ENCODE peak calls at places on chromosomes 7 and 10, in five cellular contexts. Z is NCI-H1092, H is lung, U is pons, K is fibroblast of the conjunctiva. O is an unnamed sample.

GRCh38 chr10:88417337-88417736 is 165.8 kb downstream of the RNLS start:
- DNase-seq in Z (no peak), H (no peak), U (no peak), K (no peak), O (no peak)

GRCh38 chr10:35217458-35217857 is 90.8 kb downstream of the CREM start:
- DNase-seq in Z (peak; percentile 26), H (peak; percentile 56), U (peak; percentile 61), K (no peak), O (no peak)

GRCh38 chr10:7045891-7046599 is 364.8 kb downstream of the SFMBT2 start:
- DNase-seq in Z (no peak), H (peak; percentile 44), U (peak; percentile 68), K (no peak), O (no peak)

GRCh38 chr7:93011351-93012294 is 106.2 kb downstream of the SAMD9 start:
- DNase-seq in Z (no peak), H (no peak), U (no peak), K (peak; percentile 87), O (no peak)

GRCh38 chr10:72250666-72251065 is 23.1 kb upstream of the DDIT4 start:
- DNase-seq in Z (no peak), H (no peak), U (no peak), K (peak; percentile 64), O (no peak)

GRCh38 chr7:44894881-44895600 is 9.7 kb upstream of the PURB start:
- DNase-seq in Z (no peak), H (no peak), U (no peak), K (no peak), O (no peak)

GRCh38 chr7:158829021-158829341 is 328 bp downstream of the ESYT2 start:
- DNase-seq in Z (peak; percentile 62), H (peak; percentile 51), U (no peak), K (peak; percentile 57), O (no peak)

GRCh38 chr7:133561361-133561760 is 308.5 kb downstream of the EXOC4 start:
- DNase-seq in Z (no peak), H (no peak), U (no peak), K (no peak), O (no peak)

GRCh38 chr10:79239275-79239779 is 107.9 kb upstream of the PPIF start:
- DNase-seq in Z (no peak), H (no peak), U (peak; percentile 95), K (no peak), O (no peak)

GRCh38 chr10:7887417-7887816 is 69.1 kb downstream of the TAF3 start:
- DNase-seq in Z (no peak), H (no peak), U (no peak), K (no peak), O (no peak)

GRCh38 chr7:42012786-42013360 is 224.1 kb downstream of the GLI3 start:
- DNase-seq in Z (no peak), H (no peak), U (no peak), K (no peak), O (no peak)

GRCh38 chr7:83849135-83849534 is 200.2 kb upstream of the SEMA3E start:
- DNase-seq in Z (no peak), H (no peak), U (no peak), K (peak; percentile 54), O (no peak)

GRCh38 chr7:70346844-70347462 is 748.7 kb downstream of the AUTS2 start:
- DNase-seq in Z (no peak), H (no peak), U (no peak), K (no peak), O (no peak)

GRCh38 chr7:46089281-46089680 is 168.2 kb upstream of the IGFBP3 start:
- DNase-seq in Z (no peak), H (no peak), U (no peak), K (no peak), O (no peak)

GRCh38 chr7:28835800-28836199 is 122.3 kb downstream of the TRIL start:
- DNase-seq in Z (no peak), H (no peak), U (no peak), K (no peak), O (no peak)

GRCh38 chr7:92810242-92810611 is 26.1 kb downstream of the CDK6 start:
- DNase-seq in Z (no peak), H (no peak), U (no peak), K (no peak), O (no peak)

GRCh38 chr7:127791790-127792189 is 139.8 kb downstream of the SND1 start:
- DNase-seq in Z (no peak), H (no peak), U (no peak), K (no peak), O (no peak)

GRCh38 chr10:127024655-127025054 is 119.4 kb downstream of the DOCK1 start:
- DNase-seq in Z (no peak), H (no peak), U (peak; percentile 40), K (no peak), O (no peak)

GRCh38 chr10:100743626-100744135 is 1.7 kb upstream of the PAX2 start:
- DNase-seq in Z (no peak), H (no peak), U (peak; percentile 64), K (peak; percentile 47), O (no peak)

GRCh38 chr7:92749327-92749730 is 87.0 kb downstream of the CDK6 start:
- DNase-seq in Z (no peak), H (no peak), U (no peak), K (no peak), O (no peak)

GRCh38 chr10:5416981-5417380 is 4.6 kb downstream of the NET1 start:
- DNase-seq in Z (no peak), H (no peak), U (no peak), K (no peak), O (no peak)

GRCh38 chr7:111756687-111757178 is 194.4 kb upstream of the IMMP2L start:
- DNase-seq in Z (no peak), H (peak; percentile 64), U (peak; percentile 92), K (no peak), O (no peak)

O was measured in RWPE2.